ENCODE peak calls at places on chromosomes 16 and 17, in four cellular contexts. L is H1, I is IMR-90, H is H9. B is an unnamed sample.

GRCh38 chr17:56031636-56032035 is 121.6 kb upstream of the ANKFN1 start:
- DNase-seq in H (no peak), I (no peak), L (no peak), B (no peak)

GRCh38 chr17:80781188-80781577 is 210.5 kb upstream of the CHMP6 start:
- DNase-seq in I (no peak), L (no peak), H (no peak), B (no peak)

GRCh38 chr17:42518046-42518754 is 17.8 kb upstream of the NAGLU start:
- DNase-seq in H (peak; percentile 22), L (no peak), I (peak; percentile 98), B (no peak)

GRCh38 chr17:19744922-19745757 is 3.0 kb downstream of the ALDH3A1 start:
- DNase-seq in H (peak; percentile 98), I (peak; percentile 55), L (peak; percentile 86), B (peak; percentile 93)

GRCh38 chr16:8137581-8137980 is 452.7 kb downstream of the TMEM114 start:
- DNase-seq in L (no peak), H (no peak), I (no peak), B (peak; percentile 21)

GRCh38 chr16:46768809-46769208 is 20.7 kb upstream of the MYLK3 start:
- DNase-seq in L (no peak), I (no peak), H (no peak), B (peak; percentile 37)

GRCh38 chr17:81057079-81057730 is 22.3 kb downstream of the BAIAP2 start:
- DNase-seq in H (no peak), I (no peak), L (no peak), B (peak; percentile 96)

GRCh38 chr16:24499193-24499814 is 40.1 kb upstream of the RBBP6 start:
- DNase-seq in H (peak; percentile 83), L (peak; percentile 44), I (peak; percentile 11), B (peak; percentile 75)

GRCh38 chr16:20844588-20844987 is 38.3 kb downstream of the REXO5 start:
- DNase-seq in I (no peak), L (no peak), H (no peak), B (no peak)

GRCh38 chr17:38601539-38602351 is 4.0 kb downstream of the SRCIN1 start:
- DNase-seq in L (no peak), I (no peak), H (peak; percentile 85), B (peak; percentile 86)

GRCh38 chr16:29984137-29984763 is 10.6 kb downstream of the TAOK2 start:
- DNase-seq in I (no peak), L (no peak), H (no peak), B (no peak)

GRCh38 chr16:89022051-89022836 is 45.2 kb upstream of the CBFA2T3 start:
- DNase-seq in H (no peak), I (no peak), L (no peak), B (no peak)

GRCh38 chr17:66777689-66778225 is 57.2 kb upstream of the CACNG5 start:
- DNase-seq in I (peak; percentile 44), L (peak; percentile 78), H (peak; percentile 95), B (peak; percentile 96)

GRCh38 chr17:72619976-72620650 is 472.4 kb downstream of the SLC39A11 start:
- DNase-seq in H (no peak), I (no peak), L (no peak), B (no peak)

GRCh38 chr17:72617557-72617956 is 474.9 kb downstream of the SLC39A11 start:
- DNase-seq in L (no peak), H (no peak), I (no peak), B (no peak)

GRCh38 chr17:72624652-72625051 is 467.8 kb downstream of the SLC39A11 start:
- DNase-seq in I (no peak), H (no peak), L (no peak), B (no peak)

GRCh38 chr17:72618018-72618509 is 474.4 kb downstream of the SLC39A11 start:
- DNase-seq in I (no peak), L (no peak), H (no peak), B (peak; percentile 56)

GRCh38 chr17:72622661-72623433 is 469.6 kb downstream of the SLC39A11 start:
- DNase-seq in L (no peak), I (no peak), H (no peak), B (no peak)
- H3K56ac ChIP-seq in L (no peak overlapping the region), I (no peak overlapping the region), H (no peak overlapping the region), B (no peak overlapping the region)

GRCh38 chr17:78998311-78999055 is 11.1 kb downstream of the CANT1 start:
- DNase-seq in H (no peak), L (no peak), I (no peak), B (no peak)
- H3K79me1 ChIP-seq in H (no peaks in the 10 kb centered on the region), L (no peaks in the 10 kb centered on the region), I (peaks cover 25% of the 10 kb centered on the region), B (peaks cover 12% of the 10 kb centered on the region)

GRCh38 chr16:356756-357155 is 4.2 kb upstream of the AXIN1 start:
- DNase-seq in I (no peak), L (no peak), H (no peak), B (no peak)

GRCh38 chr16:359871-360697 is 7.6 kb upstream of the AXIN1 start:
- DNase-seq in I (no peak), H (no peak), L (no peak), B (no peak)

GRCh38 chr16:361341-361871 is 8.9 kb upstream of the AXIN1 start:
- DNase-seq in L (no peak), I (no peak), H (no peak), B (no peak)

GRCh38 chr16:360698-361336 is 8.3 kb upstream of the AXIN1 start:
- DNase-seq in L (no peak), H (no peak), I (no peak), B (no peak)

DNA sequence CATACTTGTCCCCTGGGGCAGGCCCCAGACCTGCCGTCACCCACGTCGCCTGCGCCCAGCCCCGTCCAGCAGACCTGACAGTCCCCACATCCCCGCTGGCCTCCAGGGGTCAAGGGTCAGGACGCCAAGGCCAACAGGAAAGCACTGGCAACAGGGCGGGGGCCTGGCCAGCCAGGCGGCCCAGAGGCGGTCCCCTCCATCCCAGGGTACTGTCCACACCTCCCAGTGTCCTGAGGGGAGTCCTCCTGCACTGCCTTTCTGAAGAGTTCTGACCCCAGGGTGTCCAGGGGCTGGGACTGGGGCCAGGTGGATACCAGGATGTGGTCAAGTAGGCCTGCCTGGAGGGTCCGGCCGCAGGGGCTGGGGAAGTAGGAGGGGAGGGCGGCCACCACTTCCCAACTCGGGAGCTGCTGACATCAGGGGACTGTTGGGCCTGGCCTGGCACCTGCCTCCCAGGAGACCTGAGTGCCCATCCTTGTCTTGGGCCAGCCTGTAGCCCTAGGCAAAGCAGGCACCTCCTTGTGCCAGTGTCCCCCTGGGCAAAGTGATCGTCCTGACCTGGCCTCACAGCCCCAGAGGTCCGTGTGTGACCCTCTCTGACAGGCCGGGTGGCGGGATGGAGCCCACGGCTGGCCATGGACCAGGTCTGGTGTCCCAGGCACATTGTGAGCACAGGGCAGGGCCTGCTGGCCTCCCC is 6.7 kb upstream of the AXIN1 start:
- DNase-seq in I (no peak), H (no peak), L (no peak), B (no peak)
- H3K23ac ChIP-seq in I (no peak overlapping the region), H (no peak overlapping the region), L (no peak overlapping the region), B (no peak overlapping the region)

GRCh38 chr17:45115871-45116270 is 16.4 kb downstream of the PLCD3 start:
- DNase-seq in I (peak; percentile 55), H (no peak), L (no peak), B (no peak)

GRCh38 chr17:45116434-45117016 is 15.8 kb downstream of the PLCD3 start:
- DNase-seq in L (no peak), I (no peak), H (no peak), B (no peak)

GRCh38 chr17:45117848-45118646 is 14.3 kb downstream of the PLCD3 start:
- DNase-seq in I (no peak), H (no peak), L (no peak), B (no peak)

GRCh38 chr17:45118691-45119090 is 13.6 kb downstream of the PLCD3 start:
- DNase-seq in I (no peak), L (no peak), H (no peak), B (no peak)

DNA sequence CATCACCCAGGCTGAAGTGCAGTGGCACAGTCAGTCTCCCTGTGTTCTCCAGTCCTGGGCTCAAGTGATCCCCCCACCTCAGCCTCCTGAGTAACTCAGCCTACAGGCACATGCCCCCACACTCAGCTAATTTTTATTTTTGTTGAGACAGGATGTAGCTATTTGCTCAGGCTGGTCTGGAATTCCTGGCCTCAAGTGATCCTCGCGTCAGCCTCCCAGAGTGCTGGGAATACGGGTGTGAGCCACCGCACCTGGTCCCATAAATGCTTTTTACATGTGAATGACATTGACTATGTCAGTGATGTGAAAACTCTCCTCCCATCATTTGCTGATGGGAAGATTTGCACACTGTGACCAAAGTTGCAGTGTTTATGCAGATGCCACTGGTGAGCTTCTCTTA is 15.0 kb downstream of the PLCD3 start:
- DNase-seq in I (no peak), L (no peak), H (no peak), B (no peak)
- H3K56ac ChIP-seq in I (no peak overlapping the region), L (no peak overlapping the region), H (no peak overlapping the region), B (no peak overlapping the region)

B was measured in mesendoderm.